ENCODE peak calls at places on chromosomes 7 and 10, in eight cellular contexts. One of them, this sample, is unnamed.

GRCh38 chr7:21135437-21135836 is 292.4 kb upstream of the SP4 start:
- DNase-seq in sigmoid colon: no peak
- DNase-seq in uterus: no peak
- DNase-seq in KG1: no peak
- DNase-seq in iPS DF 6.9: no peak
- DNase-seq in AG04450: no peak
- DNase-seq in activated effector memory CD4-positive, alpha-beta T cell treated with anti-CD3 and anti-CD28 coated beads, Interleukin-2, amount 50 U/mL, for 16 hours: no peak
- DNase-seq in stomach: no peak
- DNase-seq in this sample: no peak

GRCh38 chr7:7265057-7265456 is 82.7 kb downstream of the C1GALT1 start:
- DNase-seq in sigmoid colon: no peak
- DNase-seq in uterus: no peak
- DNase-seq in KG1: no peak
- DNase-seq in iPS DF 6.9: no peak
- DNase-seq in AG04450: no peak
- DNase-seq in activated effector memory CD4-positive, alpha-beta T cell treated with anti-CD3 and anti-CD28 coated beads, Interleukin-2, amount 50 U/mL, for 16 hours: no peak
- DNase-seq in stomach: no peak
- DNase-seq in this sample: no peak

GRCh38 chr10:119523916-119524719 is 18.4 kb downstream of the RGS10 start:
- DNase-seq in sigmoid colon: peak
- DNase-seq in uterus: no peak
- DNase-seq in KG1: no peak
- DNase-seq in iPS DF 6.9: no peak
- DNase-seq in AG04450: no peak
- DNase-seq in activated effector memory CD4-positive, alpha-beta T cell treated with anti-CD3 and anti-CD28 coated beads, Interleukin-2, amount 50 U/mL, for 16 hours: no peak
- DNase-seq in stomach: no peak
- DNase-seq in this sample: no peak

GRCh38 chr10:88270871-88271713 is 312.0 kb downstream of the RNLS start:
- DNase-seq in sigmoid colon: no peak
- DNase-seq in uterus: no peak
- DNase-seq in KG1: no peak
- DNase-seq in iPS DF 6.9: no peak
- DNase-seq in AG04450: no peak
- DNase-seq in activated effector memory CD4-positive, alpha-beta T cell treated with anti-CD3 and anti-CD28 coated beads, Interleukin-2, amount 50 U/mL, for 16 hours: peak
- DNase-seq in stomach: no peak
- DNase-seq in this sample: no peak

GRCh38 chr10:33352154-33352553 is 17.7 kb upstream of the NRP1 start:
- DNase-seq in sigmoid colon: no peak
- DNase-seq in uterus: no peak
- DNase-seq in KG1: no peak
- DNase-seq in iPS DF 6.9: no peak
- DNase-seq in AG04450: peak
- DNase-seq in activated effector memory CD4-positive, alpha-beta T cell treated with anti-CD3 and anti-CD28 coated beads, Interleukin-2, amount 50 U/mL, for 16 hours: no peak
- DNase-seq in stomach: no peak
- DNase-seq in this sample: no peak

GRCh38 chr7:66921396-66921917 is 432 bp downstream of the TMEM248 start:
- DNase-seq in sigmoid colon: peak
- DNase-seq in uterus: peak
- DNase-seq in KG1: no peak
- DNase-seq in iPS DF 6.9: no peak
- DNase-seq in AG04450: no peak
- DNase-seq in activated effector memory CD4-positive, alpha-beta T cell treated with anti-CD3 and anti-CD28 coated beads, Interleukin-2, amount 50 U/mL, for 16 hours: peak
- DNase-seq in stomach: peak
- DNase-seq in this sample: no peak

GRCh38 chr7:91240546-91240945 is 23.7 kb upstream of the FZD1 start:
- DNase-seq in sigmoid colon: no peak
- DNase-seq in uterus: no peak
- DNase-seq in KG1: no peak
- DNase-seq in iPS DF 6.9: no peak
- DNase-seq in AG04450: no peak
- DNase-seq in activated effector memory CD4-positive, alpha-beta T cell treated with anti-CD3 and anti-CD28 coated beads, Interleukin-2, amount 50 U/mL, for 16 hours: no peak
- DNase-seq in stomach: no peak
- DNase-seq in this sample: no peak

GRCh38 chr10:48981310-48981907 is 41.8 kb upstream of the LRRC18 start:
- DNase-seq in sigmoid colon: no peak
- DNase-seq in uterus: peak
- DNase-seq in KG1: no peak
- DNase-seq in iPS DF 6.9: no peak
- DNase-seq in AG04450: peak
- DNase-seq in activated effector memory CD4-positive, alpha-beta T cell treated with anti-CD3 and anti-CD28 coated beads, Interleukin-2, amount 50 U/mL, for 16 hours: peak
- DNase-seq in stomach: peak
- DNase-seq in this sample: peak

GRCh38 chr10:101894266-101894665 is 50.7 kb upstream of the KCNIP2 start:
- DNase-seq in sigmoid colon: no peak
- DNase-seq in uterus: no peak
- DNase-seq in KG1: no peak
- DNase-seq in iPS DF 6.9: no peak
- DNase-seq in AG04450: no peak
- DNase-seq in activated effector memory CD4-positive, alpha-beta T cell treated with anti-CD3 and anti-CD28 coated beads, Interleukin-2, amount 50 U/mL, for 16 hours: no peak
- DNase-seq in stomach: no peak
- DNase-seq in this sample: no peak

GRCh38 chr10:18557960-18558359 is 93.4 kb downstream of the NSUN6 start:
- DNase-seq in sigmoid colon: no peak
- DNase-seq in uterus: no peak
- DNase-seq in KG1: no peak
- DNase-seq in iPS DF 6.9: no peak
- DNase-seq in AG04450: no peak
- DNase-seq in activated effector memory CD4-positive, alpha-beta T cell treated with anti-CD3 and anti-CD28 coated beads, Interleukin-2, amount 50 U/mL, for 16 hours: no peak
- DNase-seq in stomach: no peak
- DNase-seq in this sample: no peak

GRCh38 chr10:154348-154747 is 19.1 kb downstream of the ZMYND11 start:
- DNase-seq in sigmoid colon: no peak
- DNase-seq in uterus: no peak
- DNase-seq in KG1: no peak
- DNase-seq in iPS DF 6.9: no peak
- DNase-seq in AG04450: no peak
- DNase-seq in activated effector memory CD4-positive, alpha-beta T cell treated with anti-CD3 and anti-CD28 coated beads, Interleukin-2, amount 50 U/mL, for 16 hours: no peak
- DNase-seq in stomach: no peak
- DNase-seq in this sample: no peak

GRCh38 chr10:44973323-44974081 is 5.1 kb downstream of the DEPP1 start:
- DNase-seq in sigmoid colon: peak
- DNase-seq in uterus: no peak
- DNase-seq in KG1: no peak
- DNase-seq in iPS DF 6.9: no peak
- DNase-seq in AG04450: no peak
- DNase-seq in activated effector memory CD4-positive, alpha-beta T cell treated with anti-CD3 and anti-CD28 coated beads, Interleukin-2, amount 50 U/mL, for 16 hours: no peak
- DNase-seq in stomach: no peak
- DNase-seq in this sample: no peak

GRCh38 chr7:41880107-41880506 is 177.2 kb upstream of the INHBA start:
- DNase-seq in sigmoid colon: no peak
- DNase-seq in uterus: no peak
- DNase-seq in KG1: no peak
- DNase-seq in iPS DF 6.9: no peak
- DNase-seq in AG04450: no peak
- DNase-seq in activated effector memory CD4-positive, alpha-beta T cell treated with anti-CD3 and anti-CD28 coated beads, Interleukin-2, amount 50 U/mL, for 16 hours: no peak
- DNase-seq in stomach: no peak
- DNase-seq in this sample: no peak